ENCODE peak calls at places on chromosome 7, in five cellular contexts. O is left cardiac atrium; P is activated CD8-positive, alpha-beta T cell treated with anti-CD3 and anti-CD28 coated beads for 36 hours; C is T-helper 22 cell; Q is nucleus accumbens. K is an unnamed sample.

GRCh38 chr7:92834661-92835139 is 1.7 kb downstream of the CDK6 start:
- DNase-seq in O (peak), P (no peak), C (no peak), Q (no peak), K (no peak)

GRCh38 chr7:152313879-152314604 is 121.8 kb downstream of the KMT2C start:
- DNase-seq in O (no peak), P (no peak), C (no peak), Q (no peak), K (peak)

GRCh38 chr7:43700059-43700501 is 29.2 kb downstream of the COA1 start:
- DNase-seq in O (no peak), P (no peak), C (no peak), Q (no peak), K (peak)

GRCh38 chr7:142556745-142557144 is 192.5 kb upstream of the PRSS1 start:
- DNase-seq in O (peak), P (peak), C (no peak), Q (no peak), K (no peak)

GRCh38 chr7:27032843-27033242 is 63.0 kb downstream of the HOXA1 start:
- DNase-seq in O (no peak), P (no peak), C (no peak), Q (no peak), K (no peak)

GRCh38 chr7:30910369-30911073 is 1.1 kb upstream of the AQP1 start:
- DNase-seq in O (no peak), P (no peak), C (no peak), Q (no peak), K (no peak)

GRCh38 chr7:30172451-30172850 is 37.7 kb downstream of the MTURN start:
- DNase-seq in O (no peak), P (no peak), C (no peak), Q (no peak), K (no peak)

GRCh38 chr7:5354460-5355279 is 69.0 kb downstream of the TNRC18 start:
- DNase-seq in O (peak), P (no peak), C (no peak), Q (no peak), K (no peak)

GRCh38 chr7:155815332-155816191 is 3.3 kb upstream of the SHH start:
- DNase-seq in O (no peak), P (peak), C (no peak), Q (no peak), K (no peak)

GRCh38 chr7:4147931-4148620 is 534.0 kb upstream of the FOXK1 start:
- DNase-seq in O (no peak), P (no peak), C (no peak), Q (no peak), K (no peak)

GRCh38 chr7:144941127-144941526 is 105.3 kb upstream of the TPK1 start:
- DNase-seq in O (no peak), P (no peak), C (no peak), Q (no peak), K (no peak)

GRCh38 chr7:157668884-157669767 is 332.3 kb downstream of the DNAJB6 start:
- DNase-seq in O (no peak), P (no peak), C (no peak), Q (no peak), K (no peak)

GRCh38 chr7:72751978-72752377 is 76.0 kb downstream of the TYW1B start:
- DNase-seq in O (no peak), P (no peak), C (no peak), Q (no peak), K (no peak)

GRCh38 chr7:138975343-138976104 is 5.7 kb downstream of the KIAA1549 start:
- DNase-seq in O (no peak), P (no peak), C (no peak), Q (no peak), K (no peak)

GRCh38 chr7:20064974-20065862 is 152.0 kb downstream of the MACC1 start:
- DNase-seq in O (no peak), P (peak), C (no peak), Q (no peak), K (peak)

GRCh38 chr7:18357691-18358090 is 137.9 kb upstream of the HDAC9 start:
- DNase-seq in O (no peak), P (no peak), C (no peak), Q (no peak), K (peak)

GRCh38 chr7:47026733-47027450 is 555.0 kb downstream of the TNS3 start:
- DNase-seq in O (no peak), P (no peak), C (no peak), Q (no peak), K (no peak)

GRCh38 chr7:153835712-153836265 is 216.4 kb upstream of the DPP6 start:
- DNase-seq in O (no peak), P (no peak), C (no peak), Q (no peak), K (no peak)

GRCh38 chr7:22386865-22387264 is 29.9 kb upstream of the RAPGEF5 start:
- DNase-seq in O (no peak), P (no peak), C (no peak), Q (no peak), K (no peak)

GRCh38 chr7:102916426-102916825 is 3.6 kb downstream of the LRRC17 start:
- DNase-seq in O (no peak), P (no peak), C (no peak), Q (no peak), K (no peak)

GRCh38 chr7:44373418-44373740 is 48.0 kb upstream of the CAMK2B start:
- DNase-seq in O (no peak), P (no peak), C (no peak), Q (no peak), K (no peak)

GRCh38 chr7:48183370-48183743 is 12.1 kb downstream of the ABCA13 start:
- DNase-seq in O (no peak), P (no peak), C (no peak), Q (no peak), K (no peak)

GRCh38 chr7:21314954-21315353 is 112.9 kb upstream of the SP4 start:
- DNase-seq in O (no peak), P (no peak), C (no peak), Q (no peak), K (no peak)

GRCh38 chr7:138243430-138243829 is 167.2 kb downstream of the AKR1D1 start:
- DNase-seq in O (no peak), P (no peak), C (no peak), Q (no peak), K (no peak)

GRCh38 chr7:133761459-133761858 is 365.7 kb upstream of the LRGUK start:
- DNase-seq in O (no peak), P (no peak), C (no peak), Q (no peak), K (no peak)

GRCh38 chr7:106813705-106814305 is 51.3 kb upstream of the PIK3CG start:
- DNase-seq in O (no peak), P (no peak), C (no peak), Q (no peak), K (no peak)

GRCh38 chr7:414681-415560 is 104.7 kb downstream of the PDGFA start:
- DNase-seq in O (peak), P (no peak), C (no peak), Q (no peak), K (no peak)

GRCh38 chr7:80463272-80463920 is 48.5 kb downstream of the GNAT3 start:
- DNase-seq in O (no peak), P (no peak), C (no peak), Q (no peak), K (no peak)

GRCh38 chr7:90660100-90660499 is 64.0 kb downstream of the CDK14 start:
- DNase-seq in O (no peak), P (no peak), C (no peak), Q (no peak), K (no peak)

K was measured in Jurkat, Clone E6-1.